ENCODE peak calls at places on chromosome 22, in nine cellular contexts. X is brain microvascular endothelial cell, R is glutamatergic neuron, H is right lobe of liver, I is AG04449, F is ovary, P is A549, K is testis, Q is RWPE1. B is an unnamed sample.

GRCh38 chr22:17865183-17866055 is 91.2 kb upstream of the BID start:
- DNase-seq in X (no peak), F (no peak), Q (no peak), I (no peak), K (no peak), P (no peak), H (no peak), R (no peak), B (no peak)

GRCh38 chr22:18063311-18063710 is 14.5 kb upstream of the PEX26 start:
- DNase-seq in K (no peak), F (no peak), Q (no peak), H (peak; percentile 22), R (no peak), P (no peak), I (no peak), X (no peak), B (no peak)

GRCh38 chr22:22865311-22866072 is 22.1 kb upstream of the IGLL5 start:
- DNase-seq in I (no peak), Q (no peak), H (no peak), F (no peak), P (no peak), K (no peak), R (no peak), X (no peak), B (no peak)

GRCh38 chr22:16935209-16935608 is 72.8 kb downstream of the GAB4 start:
- DNase-seq in P (no peak), I (no peak), H (no peak), X (no peak), R (no peak), Q (no peak), F (no peak), K (no peak), B (no peak)

GRCh38 chr22:19984201-19984753 is 32.3 kb downstream of the ARVCF start:
- DNase-seq in F (no peak), R (no peak), X (peak; percentile 60), P (peak; percentile 43), H (peak; percentile 50), Q (peak; percentile 80), I (no peak), K (no peak), B (no peak)

GRCh38 chr22:48453751-48454485 is 1373.8 kb downstream of the BRD1 start:
- DNase-seq in F (no peak), X (no peak), R (no peak), K (no peak), I (no peak), P (no peak), Q (no peak), H (no peak), B (no peak)

GRCh38 chr22:23237201-23237798 is 57.0 kb downstream of the BCR start:
- DNase-seq in X (no peak), I (no peak), P (no peak), Q (no peak), K (peak; percentile 88), R (peak; percentile 83), H (no peak), F (peak; percentile 73), B (no peak)

GRCh38 chr22:40031766-40032470 is 37.2 kb downstream of the FAM83F start:
- DNase-seq in K (peak; percentile 41), I (no peak), F (no peak), X (no peak), H (no peak), P (no peak), Q (no peak), R (no peak), B (no peak)

GRCh38 chr22:33005476-33005875 is 52.7 kb downstream of the SYN3 start:
- DNase-seq in X (no peak), Q (no peak), F (no peak), K (no peak), I (no peak), H (no peak), R (no peak), P (no peak), B (no peak)

DNA sequence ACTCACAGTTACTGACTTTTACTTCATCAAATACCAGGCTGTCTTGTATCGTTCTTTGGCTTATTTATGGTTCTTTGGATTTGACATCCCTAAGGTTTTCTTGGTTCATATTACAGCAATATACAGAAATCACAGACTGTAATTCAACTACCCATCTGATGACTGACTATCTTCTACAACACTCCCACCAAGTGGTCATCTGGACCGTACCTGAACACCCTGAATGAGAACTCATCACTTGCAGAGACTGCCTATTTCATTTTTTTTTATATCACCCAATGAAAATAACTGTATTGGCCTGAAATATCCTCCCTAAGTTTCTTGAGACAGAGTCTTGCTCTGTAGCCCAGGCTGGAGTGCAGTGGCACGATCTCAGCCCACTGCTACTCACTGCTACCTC is 9.5 kb upstream of the UPB1 start:
- DNase-seq in X (no peak), P (peak; percentile 18), R (no peak), K (no peak), F (no peak), Q (no peak), I (no peak), H (no peak), B (no peak)
- TF ChIP-seq CTCF in X (peak; percentile 22), P (peak; percentile 11), R (no peak), K (no peak), F (peak; percentile 20), Q (no peak), I (no peak), H (peak; percentile 35), B (no peak)

GRCh38 chr22:38505595-38506117 is 455 bp downstream of the DDX17 start:
- DNase-seq in R (peak; percentile 68), Q (peak; percentile 43), P (peak; percentile 59), K (peak; percentile 76), I (no peak), X (peak; percentile 23), F (peak; percentile 80), H (peak; percentile 86), B (peak; percentile 46)

GRCh38 chr22:38503021-38503420 is 3.1 kb downstream of the DDX17 start:
- DNase-seq in I (no peak), X (no peak), H (no peak), R (no peak), F (no peak), K (no peak), Q (no peak), P (no peak), B (no peak)

GRCh38 chr22:38504731-38505594 is 1.1 kb downstream of the DDX17 start:
- DNase-seq in P (peak; percentile 41), Q (peak; percentile 13), K (peak; percentile 71), I (no peak), R (peak; percentile 34), X (peak; percentile 54), F (no peak), H (peak; percentile 69), B (no peak)

GRCh38 chr22:38501797-38502672 is 4.1 kb downstream of the DDX17 start:
- DNase-seq in P (no peak), F (no peak), X (no peak), I (no peak), K (no peak), H (no peak), R (no peak), Q (no peak), B (no peak)

DNA sequence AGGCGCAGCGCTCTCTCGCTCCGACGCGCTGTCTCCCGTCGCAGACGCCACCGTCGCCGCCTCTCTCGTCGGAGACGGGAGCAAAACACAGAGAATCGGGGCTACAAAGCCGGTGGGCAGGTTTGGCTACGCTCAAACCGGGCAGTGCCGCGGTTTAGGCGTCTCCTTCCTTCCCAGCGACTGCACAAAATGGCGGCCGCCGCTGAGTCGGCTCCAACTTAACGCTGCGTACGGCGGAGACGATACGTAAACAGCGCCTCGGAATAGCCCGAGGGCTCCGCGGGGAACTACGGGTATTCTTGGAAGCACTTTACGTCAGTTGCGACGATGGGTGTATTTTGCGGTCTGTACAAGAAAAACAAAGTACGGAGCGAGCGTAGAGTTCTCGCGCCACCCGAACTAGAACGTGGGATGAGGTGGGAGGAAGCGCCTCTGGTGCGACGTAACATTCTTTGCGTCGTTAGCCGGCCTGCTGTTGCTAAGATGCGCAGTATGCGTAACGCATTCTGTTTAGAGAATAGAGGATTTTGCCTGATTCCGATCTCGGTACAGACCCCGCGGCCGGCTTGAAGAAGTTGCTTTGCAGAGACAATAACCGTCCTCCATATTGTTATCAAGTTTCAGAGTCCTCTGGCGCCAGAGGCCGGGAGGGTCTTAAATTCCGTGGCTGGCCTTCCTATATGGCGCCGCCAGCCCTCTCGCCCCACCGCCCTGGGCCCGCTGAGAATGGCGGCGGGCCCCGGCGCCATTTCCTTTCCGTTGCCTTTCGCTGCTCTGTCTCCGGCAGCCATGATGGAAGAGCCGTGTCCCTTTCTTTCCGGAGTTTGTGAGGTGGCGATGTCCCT is at the start of gene DDX17:
- DNase-seq in X (peak; percentile 89), I (peak; percentile 82), K (peak; percentile 97), Q (peak; percentile 89), P (peak; percentile 91), H (peak; percentile 94), F (peak; percentile 91), R (peak; percentile 89), B (peak; percentile 89)
- TF ChIP-seq CTCF in X (no peak), I (no peak), K (peak; percentile 27), Q (no peak), P (no peak), H (no peak), F (peak; percentile 47), R (no peak), B (no peak)

GRCh38 chr22:25762147-25762546 is 20.2 kb downstream of the MYO18B start:
- DNase-seq in F (no peak), I (no peak), K (no peak), X (no peak), P (no peak), Q (no peak), R (no peak), H (no peak), B (no peak)

GRCh38 chr22:25759825-25760231 is 17.8 kb downstream of the MYO18B start:
- DNase-seq in Q (peak; percentile 65), H (no peak), R (no peak), K (no peak), P (peak; percentile 84), F (no peak), I (peak; percentile 90), X (peak; percentile 96), B (peak; percentile 70)

GRCh38 chr22:25760294-25760693 is 18.3 kb downstream of the MYO18B start:
- DNase-seq in K (no peak), Q (no peak), X (no peak), P (no peak), R (no peak), I (no peak), F (no peak), H (no peak), B (no peak)

GRCh38 chr22:25763239-25763777 is 21.3 kb downstream of the MYO18B start:
- DNase-seq in I (no peak), Q (no peak), K (no peak), P (no peak), F (no peak), R (no peak), H (no peak), X (no peak), B (no peak)

GRCh38 chr22:25760848-25761595 is 19.0 kb downstream of the MYO18B start:
- DNase-seq in F (no peak), H (no peak), P (no peak), R (no peak), I (no peak), Q (no peak), K (no peak), X (no peak), B (no peak)
- TF ChIP-seq CTCF in F (no peak), H (no peak), P (no peak), R (no peak), I (no peak), Q (no peak), K (no peak), X (no peak), B (no peak)

DNA sequence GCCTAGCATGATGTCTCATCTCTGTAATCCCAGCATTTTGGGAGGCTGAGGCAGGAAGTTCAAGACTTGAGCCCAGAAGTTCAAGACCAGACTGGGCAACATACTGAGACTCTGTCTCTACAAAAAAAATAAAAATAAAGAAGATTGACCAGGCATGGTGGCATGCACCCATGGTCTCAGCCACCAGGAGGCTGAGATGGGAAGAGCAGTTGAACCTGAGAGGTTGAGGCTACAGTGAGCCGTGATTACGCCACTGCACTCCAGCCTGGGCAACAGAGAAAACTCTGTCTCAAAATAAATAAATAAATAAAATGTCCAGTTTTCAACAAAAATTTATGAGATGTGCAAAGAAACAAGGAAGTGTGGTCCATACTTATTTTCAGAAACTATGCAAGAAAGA is 28.3 kb downstream of the EFCAB6 start:
- DNase-seq in I (no peak), H (no peak), P (peak; percentile 5), R (no peak), X (no peak), Q (no peak), K (no peak), F (no peak), B (no peak)
- TF ChIP-seq CTCF in I (no peak), H (no peak), P (no peak), R (peak; percentile 30), X (peak; percentile 44), Q (no peak), K (no peak), F (no peak), B (no peak)

B was measured in AG09319.